ENCODE peak calls at places on chromosomes 5 and 9, in five cellular contexts. N, P, C, H and Y are unnamed samples.

GRCh38 chr9:99445920-99446319 is 223.8 kb downstream of the SEC61B start:
- DNase-seq in N (no peak), P (no peak), C (no peak), H (no peak), Y (no peak)

GRCh38 chr9:73523391-73523790 is 371.7 kb downstream of the ANXA1 start:
- DNase-seq in N (no peak), P (no peak), C (no peak), H (no peak), Y (no peak)

GRCh38 chr5:116864157-116864837 is 289.7 kb upstream of the SEMA6A start:
- DNase-seq in N (no peak), P (no peak), C (peak; percentile 7), H (peak; percentile 99), Y (no peak)

GRCh38 chr9:127754761-127755557 is 19.9 kb upstream of the TOR2A start:
- DNase-seq in N (no peak), P (no peak), C (no peak), H (no peak), Y (no peak)

GRCh38 chr9:123687246-123687721 is 242.6 kb downstream of the DENND1A start:
- DNase-seq in N (no peak), P (no peak), C (no peak), H (peak; percentile 38), Y (no peak)

GRCh38 chr9:108207611-108208051 is 648.2 kb downstream of the ACTL7B start:
- DNase-seq in N (no peak), P (peak; percentile 8), C (no peak), H (no peak), Y (peak; percentile 29)

GRCh38 chr9:96500696-96501660 is 51.0 kb downstream of the HABP4 start:
- DNase-seq in N (no peak), P (no peak), C (no peak), H (no peak), Y (peak; percentile 31)

GRCh38 chr5:386432-387341 is 56.3 kb upstream of the EXOC3 start:
- DNase-seq in N (peak; percentile 31), P (no peak), C (no peak), H (no peak), Y (no peak)

GRCh38 chr5:15142458-15142857 is 270.9 kb upstream of the ANKH start:
- DNase-seq in N (no peak), P (no peak), C (no peak), H (no peak), Y (peak; percentile 44)
- H3K27me3 ChIP-seq in N (no peaks in the 10 kb centered on the region), P (no peaks in the 10 kb centered on the region), C (no peaks in the 10 kb centered on the region), H (no peaks in the 10 kb centered on the region), Y (peaks cover 6% of the 10 kb centered on the region)

GRCh38 chr5:1493941-1494340 is 29.8 kb downstream of the LPCAT1 start:
- DNase-seq in N (no peak), P (no peak), C (no peak), H (no peak), Y (no peak)

GRCh38 chr5:1495525-1495897 is 28.2 kb downstream of the LPCAT1 start:
- DNase-seq in N (no peak), P (no peak), C (no peak), H (no peak), Y (no peak)

GRCh38 chr5:1493413-1493812 is 30.3 kb downstream of the LPCAT1 start:
- DNase-seq in N (no peak), P (no peak), C (no peak), H (no peak), Y (no peak)

GRCh38 chr5:1492757-1493156 is 31.0 kb downstream of the LPCAT1 start:
- DNase-seq in N (no peak), P (no peak), C (no peak), H (no peak), Y (no peak)

GRCh38 chr5:1494780-1495524 is 28.8 kb downstream of the LPCAT1 start:
- DNase-seq in N (no peak), P (no peak), C (no peak), H (no peak), Y (no peak)
- TF ChIP-seq CTCF in N (no peak), P (no peak), C (no peak), H (no peak), Y (no peak)

DNA sequence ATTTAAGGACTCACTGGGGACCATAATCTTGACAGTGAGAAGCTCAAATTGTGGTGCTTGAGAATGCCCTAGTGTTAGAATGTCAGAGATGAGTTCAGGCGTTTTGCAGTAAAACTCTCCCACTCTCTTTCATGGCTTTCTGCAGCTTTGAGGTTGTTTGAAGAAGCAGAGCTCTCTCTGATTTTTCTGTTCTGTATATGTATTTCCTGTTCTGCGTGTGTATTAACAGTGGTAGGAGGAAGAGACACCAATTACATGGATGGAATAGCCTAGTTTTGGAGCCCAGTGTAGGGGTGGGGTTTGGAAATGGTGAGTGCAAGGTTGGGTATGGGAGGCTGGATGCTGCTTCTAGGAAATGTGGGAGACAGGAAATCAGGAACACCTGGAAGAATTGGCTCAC is 12.4 kb downstream of the LARP1 start:
- DNase-seq in N (no peak), P (no peak), C (no peak), H (no peak), Y (no peak)
- H3K4me3 ChIP-seq in N (no peak overlapping the region), P (no peak overlapping the region), C (no peak overlapping the region), H (no peak overlapping the region), Y (no peak overlapping the region)

DNA sequence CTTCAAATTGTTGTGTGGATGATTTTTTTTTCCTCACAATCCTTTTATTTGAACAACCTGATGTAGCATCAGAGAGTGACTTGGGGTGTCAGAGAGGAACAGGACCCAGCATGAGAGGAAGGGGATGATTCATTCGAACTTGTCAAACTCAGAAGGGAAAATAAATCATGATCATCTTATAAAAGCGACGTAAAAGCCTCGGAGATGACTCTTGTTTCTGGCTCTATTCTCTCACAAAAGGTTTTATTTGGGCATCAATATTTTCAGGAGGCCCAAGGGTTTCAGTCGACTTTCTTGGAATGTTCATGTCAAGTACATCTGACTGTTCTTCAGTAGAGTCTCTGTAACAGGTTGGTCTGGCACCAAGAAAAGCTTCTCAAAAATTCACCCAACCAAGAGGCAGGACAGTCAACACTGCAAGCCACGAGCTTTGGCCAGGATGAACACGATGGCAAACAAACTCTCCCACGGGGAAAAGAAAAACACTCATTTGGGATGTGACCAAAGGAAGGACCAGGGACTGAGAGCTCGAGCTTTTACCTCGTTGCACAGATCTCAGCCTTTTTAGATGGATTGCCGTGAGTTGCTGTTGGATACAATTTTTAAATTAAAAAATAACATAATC is 55.1 kb downstream of the ANKH start:
- DNase-seq in N (no peak), P (no peak), C (no peak), H (no peak), Y (no peak)
- H3K27me3 ChIP-seq in N (no peaks in the 10 kb centered on the region), P (no peaks in the 10 kb centered on the region), C (no peaks in the 10 kb centered on the region), H (no peaks in the 10 kb centered on the region), Y (no peaks in the 10 kb centered on the region)

GRCh38 chr9:121780641-121781040 is 129.2 kb downstream of the DAB2IP start:
- DNase-seq in N (no peak), P (no peak), C (peak; percentile 5), H (no peak), Y (no peak)
- TF ChIP-seq CTCF in N (no peak), P (no peak), C (no peak), H (no peak), Y (no peak)

DNA sequence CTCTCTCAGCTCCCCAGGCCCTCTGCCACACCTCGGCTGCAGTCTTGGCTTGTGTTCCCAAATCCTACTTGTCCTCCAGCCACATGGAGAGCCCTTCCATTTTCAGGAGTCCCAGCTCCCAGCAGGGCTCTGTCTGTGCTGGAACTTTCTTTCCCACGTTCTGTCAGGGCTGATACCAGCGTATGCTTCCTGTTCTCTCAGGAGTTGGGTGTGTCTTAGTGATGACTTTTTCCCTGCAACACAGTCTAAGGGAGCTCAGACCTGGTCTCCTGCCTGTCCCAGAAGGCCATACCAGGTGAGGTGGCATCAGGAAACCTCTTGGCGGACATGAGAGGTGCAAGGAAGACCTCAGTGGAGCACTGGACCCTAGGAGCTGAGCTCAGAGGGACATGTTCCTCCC is 226.5 kb downstream of the HSPA4 start:
- DNase-seq in N (no peak), P (no peak), C (no peak), H (no peak), Y (no peak)
- H3K4me3 ChIP-seq in N (no peak overlapping the region), P (no peak overlapping the region), C (no peak overlapping the region), H (no peak overlapping the region), Y (no peak overlapping the region)